ENCODE peak calls at places on chromosomes 4 and X, in eight cellular contexts. V is AG10803, C is HCT116, J is heart right ventricle, U is adrenal gland, Q is ascending aorta, W is upper lobe of right lung, D is neural progenitor cell. M is an unnamed sample.

GRCh38 chrX:34656842-34657780 is at the start of gene TMEM47:
- DNase-seq in W (peak), C (no peak), Q (peak), D (peak), V (peak), U (peak), J (peak), M (no peak)

GRCh38 chr4:23337292-23337691 is 552.6 kb downstream of the PPARGC1A start:
- DNase-seq in C (no peak), D (peak), V (no peak), W (no peak), U (no peak), J (no peak), Q (no peak), M (no peak)

GRCh38 chr4:183438458-183439113 is 5.8 kb upstream of the CDKN2AIP start:
- DNase-seq in Q (no peak), V (peak), C (peak), D (no peak), J (no peak), W (no peak), U (no peak), M (peak)

GRCh38 chr4:184796906-184797305 is 28.9 kb downstream of the ACSL1 start:
- DNase-seq in C (no peak), J (no peak), V (no peak), U (no peak), Q (no peak), D (no peak), W (no peak), M (no peak)

GRCh38 chr4:71648923-71649322 is 135.0 kb downstream of the GC start:
- DNase-seq in C (no peak), W (no peak), V (no peak), D (no peak), Q (no peak), J (no peak), U (no peak), M (peak)

GRCh38 chr4:182837831-182838230 is 79.4 kb downstream of the DCTD start:
- DNase-seq in W (no peak), D (no peak), C (no peak), Q (no peak), V (no peak), U (no peak), J (no peak), M (no peak)

GRCh38 chrX:67587946-67588624 is 44.3 kb downstream of the AR start:
- DNase-seq in W (no peak), J (no peak), D (no peak), C (no peak), V (no peak), U (no peak), Q (no peak), M (no peak)

GRCh38 chr4:78545275-78546246 is 6.0 kb upstream of the ANXA3 start:
- DNase-seq in W (no peak), U (no peak), V (peak), Q (no peak), J (no peak), C (no peak), D (no peak), M (no peak)

GRCh38 chrX:69109706-69110635 is 55.3 kb downstream of the PJA1 start:
- DNase-seq in C (peak), W (no peak), J (no peak), V (peak), Q (no peak), D (peak), U (peak), M (peak)

GRCh38 chr4:151324449-151325319 is 721 bp downstream of the SH3D19 start:
- DNase-seq in Q (no peak), D (peak), V (peak), W (peak), C (peak), J (peak), U (peak), M (no peak)

GRCh38 chr4:76341063-76341462 is 34.5 kb downstream of the STBD1 start:
- DNase-seq in C (no peak), Q (no peak), U (no peak), D (no peak), J (no peak), W (no peak), V (peak), M (no peak)

GRCh38 chr4:77560170-77560569 is 45.5 kb upstream of the CXCL13 start:
- DNase-seq in W (no peak), D (no peak), V (no peak), U (no peak), C (no peak), J (no peak), Q (no peak), M (no peak)

GRCh38 chrX:107934262-107934661 is 47.9 kb downstream of the TEX13B start:
- DNase-seq in J (no peak), V (no peak), D (no peak), W (no peak), Q (no peak), C (no peak), U (no peak), M (no peak)

GRCh38 chr4:105145913-105146285 is 777 bp upstream of the TET2 start:
- DNase-seq in C (no peak), W (peak), U (peak), Q (no peak), J (peak), D (peak), V (no peak), M (no peak)

GRCh38 chr4:184479516-184479950 is 5.2 kb upstream of the IRF2 start:
- DNase-seq in J (no peak), W (no peak), D (no peak), V (no peak), C (no peak), Q (no peak), U (no peak), M (no peak)

GRCh38 chrX:130172127-130172834 is 519 bp downstream of the RAB33A start:
- DNase-seq in Q (no peak), C (no peak), V (no peak), W (no peak), U (no peak), D (peak), J (no peak), M (no peak)

GRCh38 chr4:15755781-15756180 is 22.3 kb upstream of the CD38 start:
- DNase-seq in W (no peak), V (no peak), Q (no peak), U (no peak), D (no peak), J (no peak), C (no peak), M (no peak)

GRCh38 chr4:6953751-6954380 is 44.2 kb downstream of the TBC1D14 start:
- DNase-seq in D (peak), V (peak), Q (no peak), J (peak), C (peak), U (peak), W (peak), M (no peak)

GRCh38 chrX:151713859-151714258 is 2.0 kb upstream of the FATE1 start:
- DNase-seq in U (no peak), D (peak), C (peak), Q (no peak), J (no peak), W (no peak), V (no peak), M (no peak)

GRCh38 chrX:111652719-111653118 is 28.3 kb upstream of the ALG13 start:
- DNase-seq in Q (no peak), W (no peak), V (no peak), J (no peak), D (peak), U (no peak), C (no peak), M (no peak)

GRCh38 chr4:31068257-31069075 is 348.3 kb downstream of the PCDH7 start:
- DNase-seq in U (no peak), D (no peak), C (peak), W (no peak), Q (no peak), J (no peak), V (no peak), M (no peak)

GRCh38 chrX:17242470-17242869 is 132.5 kb upstream of the NHS start:
- DNase-seq in C (peak), U (peak), Q (no peak), D (peak), V (peak), J (no peak), W (no peak), M (peak)

GRCh38 chr4:123406862-123407261 is 10.3 kb downstream of the SPRY1 start:
- DNase-seq in U (no peak), C (no peak), D (no peak), V (no peak), J (no peak), Q (no peak), W (no peak), M (no peak)

DNA sequence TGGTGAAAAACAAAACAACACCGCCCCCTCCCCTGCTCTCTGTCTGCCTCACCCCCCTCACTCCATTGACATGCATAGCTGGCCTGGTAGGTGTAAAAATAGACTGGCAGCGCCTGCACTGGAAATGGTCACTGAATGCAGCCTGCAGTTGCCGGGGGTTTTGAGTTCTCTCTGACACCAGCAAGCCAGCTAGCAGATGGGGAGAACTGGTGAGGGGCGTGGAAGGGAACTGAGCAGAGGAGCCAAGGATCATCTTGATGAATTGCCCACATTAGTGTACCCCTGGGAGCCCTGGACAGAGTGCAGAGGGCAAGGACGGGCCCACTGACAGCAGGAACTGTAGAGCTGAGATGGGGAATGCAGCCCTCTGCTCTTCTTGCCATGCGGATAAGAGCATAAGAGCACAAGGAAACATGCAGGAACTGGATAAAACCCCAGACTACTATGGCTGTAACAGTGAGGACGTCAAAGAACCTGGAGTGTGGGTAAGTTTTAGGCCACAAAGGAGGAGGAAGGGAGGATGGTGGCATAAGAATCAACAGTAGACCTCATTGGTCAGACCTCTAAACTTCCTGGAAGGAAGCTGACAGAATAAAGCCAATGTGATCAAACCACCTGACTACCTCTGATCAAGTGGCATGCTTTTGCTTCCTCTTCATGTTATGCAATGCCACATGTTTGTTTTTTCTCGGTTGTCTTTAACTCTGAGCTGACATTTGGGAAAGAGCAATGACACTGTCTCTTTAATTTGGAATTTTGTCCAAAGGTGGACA is 96.3 kb downstream of the ANK2 start:
- DNase-seq in V (no peak), C (no peak), D (peak), Q (no peak), U (no peak), W (no peak), J (no peak), M (no peak)
- H3K4me3 ChIP-seq in V (no peak), C (no peak), D (no peak), Q (no peak), U (no peak), W (no peak), J (peak), M (no peak)

DNA sequence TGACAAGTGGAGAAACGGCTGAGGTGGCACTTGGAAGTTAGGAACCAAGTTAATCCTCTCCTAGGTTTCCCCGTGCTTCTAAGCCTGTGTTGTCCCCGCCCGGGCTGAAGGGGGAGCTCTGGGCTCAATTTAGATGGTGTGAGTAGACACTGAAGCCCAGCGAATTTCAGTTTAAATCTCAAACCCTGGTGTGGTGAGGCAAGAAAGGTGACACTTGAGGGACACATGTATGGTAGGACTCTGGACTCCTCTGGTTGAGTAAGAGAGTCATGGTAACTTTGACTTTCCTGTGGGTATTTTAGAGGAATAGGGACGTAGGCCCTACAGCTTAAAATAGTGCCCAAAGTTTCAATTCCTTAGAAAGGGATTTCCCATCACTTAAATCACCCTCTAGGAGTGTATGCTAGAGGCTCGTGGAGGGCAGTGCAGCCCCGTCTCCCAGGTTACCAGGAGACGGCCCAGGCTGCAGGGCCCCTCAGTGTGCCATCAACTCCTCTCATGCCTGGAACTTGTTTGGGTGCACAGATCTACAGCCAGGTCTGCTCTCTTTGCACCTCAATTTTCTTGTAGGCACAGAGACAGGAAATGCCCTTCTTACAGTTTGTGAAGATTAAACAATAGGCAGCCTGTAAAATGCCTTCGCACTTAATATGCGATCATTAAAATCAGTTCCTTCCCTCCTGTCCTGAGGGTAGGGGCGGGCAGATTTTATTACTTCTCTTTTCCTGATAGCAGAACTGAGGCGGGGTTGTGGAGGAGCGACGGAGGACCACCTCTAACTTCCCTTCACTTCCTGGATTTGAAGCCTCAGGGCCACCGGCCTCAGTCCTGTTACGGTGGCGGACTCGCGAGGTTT is 23.9 kb downstream of the HAND2 start:
- DNase-seq in U (no peak), D (peak), Q (no peak), V (peak), W (no peak), J (peak), C (peak), M (peak)
- TF ChIP-seq CTCF in U (peak), D (peak), Q (peak), V (peak), W (peak), J (peak), C (peak), M (peak)

GRCh38 chrX:46611658-46612362 is 38.2 kb downstream of the CHST7 start:
- DNase-seq in D (no peak), U (no peak), V (no peak), Q (no peak), W (no peak), C (no peak), J (no peak), M (no peak)
- H3K4me3 ChIP-seq in D (no peak), U (no peak), V (no peak), Q (no peak), W (no peak), C (no peak), J (no peak), M (no peak)

GRCh38 chrX:135591871-135592270 is 71.4 kb downstream of the INTS6L start:
- DNase-seq in C (no peak), U (no peak), D (no peak), V (no peak), Q (no peak), W (no peak), J (no peak), M (no peak)

GRCh38 chrX:135595543-135595942 is 75.1 kb downstream of the INTS6L start:
- DNase-seq in W (no peak), C (no peak), J (no peak), V (no peak), U (no peak), D (no peak), Q (no peak), M (no peak)

GRCh38 chrX:135596495-135596894 is 76.0 kb downstream of the INTS6L start:
- DNase-seq in W (peak), D (peak), U (peak), C (peak), V (peak), Q (no peak), J (peak), M (no peak)
- TF ChIP-seq CTCF in W (peak), D (peak), U (peak), C (peak), V (peak), Q (peak), J (peak), M (peak)

GRCh38 chrX:154718607-154719006 is 32.3 kb downstream of the GAB3 start:
- DNase-seq in Q (no peak), J (no peak), V (no peak), D (no peak), C (no peak), W (no peak), U (no peak), M (no peak)

GRCh38 chrX:154719132-154719675 is 31.7 kb downstream of the GAB3 start:
- DNase-seq in J (no peak), C (no peak), D (no peak), V (peak), Q (no peak), W (no peak), U (no peak), M (no peak)

GRCh38 chrX:154715825-154716224 is 35.1 kb downstream of the GAB3 start:
- DNase-seq in U (no peak), D (no peak), J (no peak), W (no peak), Q (no peak), V (no peak), C (no peak), M (no peak)

GRCh38 chrX:154720067-154720466 is 30.8 kb downstream of the GAB3 start:
- DNase-seq in V (no peak), W (no peak), J (no peak), C (no peak), D (no peak), U (no peak), Q (no peak), M (no peak)

GRCh38 chrX:154717824-154718223 is 33.1 kb downstream of the GAB3 start:
- DNase-seq in C (no peak), W (no peak), D (no peak), U (no peak), Q (no peak), J (no peak), V (peak), M (no peak)
- H3K4me3 ChIP-seq in C (no peak), W (no peak), D (no peak), U (no peak), Q (no peak), J (no peak), V (no peak), M (no peak)

DNA sequence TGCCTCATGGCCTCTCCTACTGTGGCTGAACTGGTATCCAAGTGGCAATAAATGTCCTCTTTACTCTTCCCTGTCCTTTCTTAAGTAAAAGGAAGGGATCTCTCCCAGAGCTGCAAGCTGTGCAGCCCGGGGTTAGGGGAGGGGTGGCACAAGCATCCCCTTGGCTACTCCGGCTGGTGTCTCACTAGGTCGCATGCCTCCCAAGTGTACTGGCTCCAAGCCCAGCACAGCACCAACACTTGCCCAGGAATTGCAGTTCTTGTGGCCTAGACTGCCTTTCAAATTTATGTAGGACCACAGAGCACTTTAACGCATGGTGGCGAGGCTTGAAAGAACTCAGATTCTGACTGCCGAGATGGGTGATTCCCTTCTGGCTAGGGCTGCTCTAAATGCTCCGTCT is 44.8 kb upstream of the MED14 start:
- DNase-seq in C (no peak), U (no peak), D (no peak), W (no peak), Q (no peak), J (peak), V (no peak), M (no peak)
- TF ChIP-seq CTCF in C (no peak), U (no peak), D (no peak), W (no peak), Q (no peak), J (no peak), V (no peak), M (no peak)

GRCh38 chr4:41437264-41437566 is 100.7 kb upstream of the LIMCH1 start:
- DNase-seq in V (no peak), D (peak), Q (no peak), C (no peak), J (no peak), U (peak), W (no peak), M (no peak)

GRCh38 chr4:41433361-41433760 is 104.6 kb upstream of the LIMCH1 start:
- DNase-seq in C (no peak), J (no peak), D (no peak), W (no peak), Q (no peak), V (no peak), U (no peak), M (no peak)

GRCh38 chr4:41436365-41437263 is 101.3 kb upstream of the LIMCH1 start:
- DNase-seq in C (no peak), W (no peak), Q (no peak), U (no peak), J (no peak), V (no peak), D (no peak), M (no peak)

GRCh38 chr4:41432889-41433288 is 105.1 kb upstream of the LIMCH1 start:
- DNase-seq in J (no peak), C (no peak), W (no peak), Q (no peak), V (peak), U (no peak), D (peak), M (no peak)

GRCh38 chr4:41435509-41435908 is 102.4 kb upstream of the LIMCH1 start:
- DNase-seq in W (no peak), D (no peak), U (no peak), V (no peak), C (no peak), J (no peak), Q (no peak), M (no peak)
- H3K4me3 ChIP-seq in W (no peak), D (no peak), U (no peak), V (no peak), C (no peak), J (no peak), Q (no peak), M (no peak)

GRCh38 chrX:148947399-148948025 is 447.1 kb downstream of the AFF2 start:
- DNase-seq in V (peak), D (no peak), Q (no peak), C (no peak), J (no peak), W (no peak), U (no peak), M (no peak)
- TF ChIP-seq CTCF in V (no peak), D (peak), Q (no peak), C (no peak), J (no peak), W (no peak), U (no peak), M (no peak)

GRCh38 chrX:131910565-131910964 is 112.5 kb upstream of the STK26 start:
- DNase-seq in W (no peak), C (no peak), Q (no peak), D (no peak), J (no peak), U (no peak), V (no peak), M (peak)

GRCh38 chrX:131907488-131908314 is 115.4 kb upstream of the STK26 start:
- DNase-seq in V (no peak), C (no peak), D (peak), J (no peak), W (no peak), U (no peak), Q (no peak), M (no peak)
- H3K4me3 ChIP-seq in V (no peak), C (no peak), D (no peak), J (no peak), W (no peak), U (no peak), Q (no peak), M (no peak)